ENCODE peak calls at places on chromosomes 13 and 19, in four cellular contexts. A is kidney tubule cell; F is H54; M is stimulated activated effector memory CD8-positive, alpha-beta T cell treated with anti-CD3 and anti-CD28 coated beads, Interleukin-12 subunit alpha, Interleukin-12 subunit beta, amount 100 ng/mL, for 72 hours. E is an unnamed sample.

GRCh38 chr13:110520431-110521295 is 40.9 kb downstream of the RAB20 start:
- DNase-seq in A (peak; percentile 41), M (no peak), F (no peak), E (no peak)

GRCh38 chr13:95245072-95245471 is 56.2 kb downstream of the ABCC4 start:
- DNase-seq in F (no peak), M (no peak), A (no peak), E (no peak)

GRCh38 chr19:11324079-11324661 is 15.3 kb downstream of the RAB3D start:
- DNase-seq in F (no peak), A (peak; percentile 83), M (peak; percentile 70), E (no peak)

GRCh38 chr19:1567848-1568227 is 287 bp downstream of the MEX3D start:
- DNase-seq in A (no peak), F (no peak), M (no peak), E (no peak)

GRCh38 chr19:29329460-29330134 is 116.6 kb upstream of the UQCRFS1 start:
- DNase-seq in M (no peak), F (no peak), A (peak; percentile 11), E (no peak)

GRCh38 chr19:36775768-36776167 is 3.2 kb upstream of the ZNF850 start:
- DNase-seq in A (no peak), M (no peak), F (no peak), E (no peak)

GRCh38 chr13:39951301-39951700 is 295.8 kb downstream of the COG6 start:
- DNase-seq in F (no peak), M (no peak), A (no peak), E (no peak)

GRCh38 chr13:19634129-19634740 is 776 bp downstream of the MPHOSPH8 start:
- DNase-seq in M (no peak), A (peak; percentile 49), F (no peak), E (no peak)

GRCh38 chr19:32268381-32268780 is 77.0 kb upstream of the ZNF507 start:
- DNase-seq in F (no peak), M (no peak), A (no peak), E (no peak)

GRCh38 chr13:41458187-41458938 is 1.0 kb downstream of the RGCC start:
- DNase-seq in F (no peak), A (peak; percentile 14), M (peak; percentile 80), E (no peak)

GRCh38 chr19:53172892-53173291 is 14.0 kb upstream of the ZNF347 start:
- DNase-seq in F (no peak), M (no peak), A (no peak), E (no peak)

GRCh38 chr13:101346161-101346560 is 70.1 kb downstream of the NALCN start:
- DNase-seq in A (no peak), M (no peak), F (no peak), E (no peak)

GRCh38 chr13:34243396-34243795 is 425.4 kb downstream of the RFC3 start:
- DNase-seq in M (no peak), A (no peak), F (no peak), E (no peak)

GRCh38 chr13:30529085-30529815 is 63.5 kb upstream of the HMGB1 start:
- DNase-seq in F (no peak), M (no peak), A (no peak), E (no peak)

GRCh38 chr13:82701021-82701420 is 1181.3 kb downstream of the SLITRK1 start:
- DNase-seq in A (no peak), M (no peak), F (no peak), E (no peak)

GRCh38 chr19:3387645-3388589 is 21.5 kb downstream of the NFIC start:
- DNase-seq in M (no peak), F (no peak), A (peak; percentile 71), E (no peak)

GRCh38 chr13:87667686-87668085 is 3.5 kb upstream of the SLITRK5 start:
- DNase-seq in A (no peak), F (no peak), M (no peak), E (no peak)

GRCh38 chr13:22837980-22838615 is 342.7 kb upstream of the SGCG start:
- DNase-seq in M (no peak), A (peak; percentile 23), F (no peak), E (no peak)

GRCh38 chr19:42555801-42556200 is 27.5 kb upstream of the CEACAM1 start:
- DNase-seq in M (no peak), F (no peak), A (no peak), E (no peak)

GRCh38 chr13:98664047-98664446 is 87.1 kb upstream of the STK24 start:
- DNase-seq in M (peak; percentile 56), F (peak; percentile 80), A (peak; percentile 92), E (no peak)

GRCh38 chr19:36046443-36047050 is 7.5 kb downstream of the THAP8 start:
- DNase-seq in M (no peak), A (no peak), F (no peak), E (no peak)

GRCh38 chr13:113408562-113408961 is 44.6 kb upstream of the GRTP1 start:
- DNase-seq in A (no peak), F (no peak), M (no peak), E (no peak)

GRCh38 chr19:5910638-5910907 is 3.5 kb upstream of the CAPS start:
- DNase-seq in A (no peak), F (no peak), M (no peak), E (no peak)

GRCh38 chr19:1122972-1123363 is 19.2 kb downstream of the GPX4 start:
- DNase-seq in F (peak; percentile 92), A (peak; percentile 74), M (peak; percentile 89), E (no peak)

GRCh38 chr13:26910754-26911465 is 150.3 kb upstream of the GPR12 start:
- DNase-seq in A (no peak), M (no peak), F (no peak), E (no peak)